ENCODE peak calls at places on chromosomes 1 and 21, in seven cellular contexts. One of them, this sample, is unnamed.

GRCh38 chr1:3053366-3053980 is 15.5 kb upstream of the PRDM16 start:
- DNase-seq in lower lobe of right lung: no peak
- DNase-seq in A549: no peak
- DNase-seq in prostate gland: no peak
- DNase-seq in GM23248: no peak
- DNase-seq in uterus: no peak
- DNase-seq in upper lobe of right lung: no peak
- DNase-seq in this sample: no peak

GRCh38 chr1:25082995-25083394 is 149.3 kb downstream of the SYF2 start:
- DNase-seq in upper lobe of right lung: no peak
- DNase-seq in A549: no peak
- DNase-seq in GM23248: no peak
- DNase-seq in uterus: no peak
- DNase-seq in lower lobe of right lung: no peak
- DNase-seq in prostate gland: no peak
- DNase-seq in this sample: no peak

GRCh38 chr1:101769520-101769919 is 227.2 kb downstream of the OLFM3 start:
- DNase-seq in prostate gland: no peak
- DNase-seq in upper lobe of right lung: no peak
- DNase-seq in lower lobe of right lung: no peak
- DNase-seq in uterus: no peak
- DNase-seq in A549: no peak
- DNase-seq in GM23248: peak; percentile 18
- DNase-seq in this sample: no peak

GRCh38 chr1:87897486-87897885 is 568.8 kb downstream of the LMO4 start:
- DNase-seq in lower lobe of right lung: no peak
- DNase-seq in A549: no peak
- DNase-seq in uterus: no peak
- DNase-seq in upper lobe of right lung: no peak
- DNase-seq in GM23248: no peak
- DNase-seq in prostate gland: no peak
- DNase-seq in this sample: no peak

GRCh38 chr21:34707876-34708325 is 39.1 kb downstream of the CLIC6 start:
- DNase-seq in uterus: no peak
- DNase-seq in A549: no peak
- DNase-seq in upper lobe of right lung: no peak
- DNase-seq in prostate gland: no peak
- DNase-seq in lower lobe of right lung: no peak
- DNase-seq in GM23248: no peak
- DNase-seq in this sample: no peak

GRCh38 chr21:34915364-34915834 is 133.7 kb downstream of the RUNX1 start:
- DNase-seq in GM23248: peak; percentile 73
- DNase-seq in prostate gland: no peak
- DNase-seq in uterus: no peak
- DNase-seq in lower lobe of right lung: no peak
- DNase-seq in upper lobe of right lung: no peak
- DNase-seq in A549: no peak
- DNase-seq in this sample: no peak

GRCh38 chr1:68121536-68121935 is 71.1 kb upstream of the DIRAS3 start:
- DNase-seq in prostate gland: no peak
- DNase-seq in upper lobe of right lung: no peak
- DNase-seq in uterus: no peak
- DNase-seq in GM23248: peak; percentile 86
- DNase-seq in A549: no peak
- DNase-seq in lower lobe of right lung: no peak
- DNase-seq in this sample: peak; percentile 30

GRCh38 chr1:159056069-159056698 is 20.4 kb downstream of the AIM2 start:
- DNase-seq in GM23248: no peak
- DNase-seq in prostate gland: no peak
- DNase-seq in upper lobe of right lung: no peak
- DNase-seq in A549: no peak
- DNase-seq in uterus: no peak
- DNase-seq in lower lobe of right lung: no peak
- DNase-seq in this sample: no peak

GRCh38 chr1:241156231-241156965 is 200.6 kb downstream of the RGS7 start:
- DNase-seq in lower lobe of right lung: no peak
- DNase-seq in GM23248: peak; percentile 8
- DNase-seq in A549: no peak
- DNase-seq in upper lobe of right lung: no peak
- DNase-seq in uterus: no peak
- DNase-seq in prostate gland: no peak
- DNase-seq in this sample: peak; percentile 17

GRCh38 chr1:31977361-31978131 is 36.1 kb upstream of the KHDRBS1 start:
- DNase-seq in prostate gland: no peak
- DNase-seq in lower lobe of right lung: no peak
- DNase-seq in GM23248: peak; percentile 65
- DNase-seq in upper lobe of right lung: no peak
- DNase-seq in uterus: no peak
- DNase-seq in A549: peak; percentile 50
- DNase-seq in this sample: peak; percentile 39

GRCh38 chr1:184212649-184213314 is 161.3 kb downstream of the TSEN15 start:
- DNase-seq in upper lobe of right lung: no peak
- DNase-seq in A549: no peak
- DNase-seq in lower lobe of right lung: no peak
- DNase-seq in uterus: peak; percentile 43
- DNase-seq in GM23248: peak; percentile 89
- DNase-seq in prostate gland: no peak
- DNase-seq in this sample: peak; percentile 72

GRCh38 chr1:51621161-51621560 is 4.3 kb downstream of the OSBPL9 start:
- DNase-seq in lower lobe of right lung: no peak
- DNase-seq in uterus: no peak
- DNase-seq in A549: no peak
- DNase-seq in GM23248: no peak
- DNase-seq in upper lobe of right lung: no peak
- DNase-seq in prostate gland: no peak
- DNase-seq in this sample: no peak

GRCh38 chr1:110612060-110612745 is 6.0 kb upstream of the KCNA2 start:
- DNase-seq in A549: no peak
- DNase-seq in prostate gland: peak; percentile 21
- DNase-seq in lower lobe of right lung: no peak
- DNase-seq in GM23248: no peak
- DNase-seq in uterus: no peak
- DNase-seq in upper lobe of right lung: no peak
- DNase-seq in this sample: no peak

GRCh38 chr1:228399531-228400236 is 7.0 kb downstream of the TRIM11 start:
- DNase-seq in A549: no peak
- DNase-seq in lower lobe of right lung: no peak
- DNase-seq in uterus: no peak
- DNase-seq in prostate gland: no peak
- DNase-seq in upper lobe of right lung: peak; percentile 40
- DNase-seq in GM23248: no peak
- DNase-seq in this sample: no peak

GRCh38 chr1:35058990-35059389 is 20.2 kb upstream of the ZMYM1 start:
- DNase-seq in uterus: no peak
- DNase-seq in prostate gland: no peak
- DNase-seq in GM23248: no peak
- DNase-seq in lower lobe of right lung: no peak
- DNase-seq in upper lobe of right lung: no peak
- DNase-seq in A549: no peak
- DNase-seq in this sample: no peak

GRCh38 chr1:180250883-180251509 is 20.9 kb downstream of the LHX4 start:
- DNase-seq in A549: no peak
- DNase-seq in upper lobe of right lung: peak; percentile 60
- DNase-seq in GM23248: no peak
- DNase-seq in lower lobe of right lung: no peak
- DNase-seq in uterus: no peak
- DNase-seq in prostate gland: no peak
- DNase-seq in this sample: no peak

GRCh38 chr1:58739851-58740466 is 40.1 kb upstream of the MYSM1 start:
- DNase-seq in uterus: no peak
- DNase-seq in A549: peak; percentile 23
- DNase-seq in upper lobe of right lung: no peak
- DNase-seq in lower lobe of right lung: no peak
- DNase-seq in prostate gland: peak; percentile 55
- DNase-seq in GM23248: peak; percentile 86
- DNase-seq in this sample: peak; percentile 41

GRCh38 chr21:38487906-38488639 is 10.2 kb downstream of the ERG start:
- DNase-seq in upper lobe of right lung: no peak
- DNase-seq in uterus: no peak
- DNase-seq in GM23248: no peak
- DNase-seq in prostate gland: no peak
- DNase-seq in A549: no peak
- DNase-seq in lower lobe of right lung: no peak
- DNase-seq in this sample: no peak

GRCh38 chr1:109891930-109892329 is 18.7 kb upstream of the CSF1 start:
- DNase-seq in uterus: no peak
- DNase-seq in prostate gland: no peak
- DNase-seq in lower lobe of right lung: no peak
- DNase-seq in GM23248: no peak
- DNase-seq in upper lobe of right lung: no peak
- DNase-seq in A549: no peak
- DNase-seq in this sample: no peak

GRCh38 chr1:161217831-161218230 is 2.7 kb downstream of the FCER1G start:
- DNase-seq in GM23248: no peak
- DNase-seq in lower lobe of right lung: no peak
- DNase-seq in uterus: no peak
- DNase-seq in prostate gland: no peak
- DNase-seq in A549: no peak
- DNase-seq in upper lobe of right lung: no peak
- DNase-seq in this sample: no peak

GRCh38 chr1:161216945-161217712 is 2.0 kb downstream of the FCER1G start:
- DNase-seq in GM23248: peak; percentile 87
- DNase-seq in lower lobe of right lung: peak; percentile 10
- DNase-seq in prostate gland: no peak
- DNase-seq in upper lobe of right lung: no peak
- DNase-seq in uterus: no peak
- DNase-seq in A549: no peak
- DNase-seq in this sample: no peak

GRCh38 chr1:161220002-161220401 is 3.4 kb downstream of the APOA2 start:
- DNase-seq in upper lobe of right lung: no peak
- DNase-seq in GM23248: no peak
- DNase-seq in prostate gland: no peak
- DNase-seq in uterus: no peak
- DNase-seq in A549: no peak
- DNase-seq in lower lobe of right lung: no peak
- DNase-seq in this sample: no peak

GRCh38 chr1:161218301-161219077 is 3.4 kb downstream of the FCER1G start:
- DNase-seq in upper lobe of right lung: no peak
- DNase-seq in uterus: no peak
- DNase-seq in GM23248: no peak
- DNase-seq in A549: no peak
- DNase-seq in lower lobe of right lung: no peak
- DNase-seq in prostate gland: no peak
- DNase-seq in this sample: no peak

GRCh38 chr1:161219078-161219892 is 4.1 kb downstream of the APOA2 start:
- DNase-seq in uterus: no peak
- DNase-seq in prostate gland: no peak
- DNase-seq in A549: no peak
- DNase-seq in lower lobe of right lung: no peak
- DNase-seq in upper lobe of right lung: no peak
- DNase-seq in GM23248: no peak
- DNase-seq in this sample: no peak
- H3K27ac ChIP-seq in uterus: no peak overlapping the region
- H3K27ac ChIP-seq in prostate gland: no peak overlapping the region
- H3K27ac ChIP-seq in A549: no peak overlapping the region
- H3K27ac ChIP-seq in lower lobe of right lung: no peak overlapping the region
- H3K27ac ChIP-seq in upper lobe of right lung: no peak overlapping the region
- H3K27ac ChIP-seq in GM23248: no peak overlapping the region
- H3K27ac ChIP-seq in this sample: no peak overlapping the region

DNA sequence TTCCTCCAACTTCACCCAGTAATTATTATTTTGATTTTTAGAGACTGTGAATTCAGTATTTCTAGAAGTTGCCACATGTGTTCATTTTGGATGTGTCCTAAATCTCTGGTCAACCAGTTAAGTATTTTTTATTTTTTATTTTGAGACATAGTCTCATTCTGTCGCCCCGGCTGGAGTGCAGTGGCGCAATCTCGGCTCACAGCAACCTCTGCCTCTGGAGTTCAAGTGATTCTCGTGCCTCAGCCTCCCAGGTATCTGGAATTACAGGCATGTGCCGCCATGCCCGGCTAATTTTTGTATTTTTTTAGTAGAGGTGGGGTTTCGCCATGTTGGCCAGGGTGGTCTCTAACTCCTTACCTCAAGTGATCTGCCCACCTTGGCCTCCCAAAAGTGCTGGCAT is 8.0 kb downstream of the MACF1 start:
- DNase-seq in A549: no peak
- DNase-seq in uterus: no peak
- DNase-seq in prostate gland: no peak
- DNase-seq in upper lobe of right lung: no peak
- DNase-seq in lower lobe of right lung: no peak
- DNase-seq in GM23248: no peak
- DNase-seq in this sample: no peak
- H3K4me1 ChIP-seq in A549: peaks cover 49% of the 10 kb centered on the region
- H3K4me1 ChIP-seq in uterus: peaks cover 5% of the 10 kb centered on the region
- H3K4me1 ChIP-seq in prostate gland: no peaks in the 10 kb centered on the region
- H3K4me1 ChIP-seq in upper lobe of right lung: peaks cover 59% of the 10 kb centered on the region
- H3K4me1 ChIP-seq in lower lobe of right lung: peaks cover 67% of the 10 kb centered on the region
- H3K4me1 ChIP-seq in GM23248: peaks cover 38% of the 10 kb centered on the region
- H3K4me1 ChIP-seq in this sample: peaks cover 52% of the 10 kb centered on the region

DNA sequence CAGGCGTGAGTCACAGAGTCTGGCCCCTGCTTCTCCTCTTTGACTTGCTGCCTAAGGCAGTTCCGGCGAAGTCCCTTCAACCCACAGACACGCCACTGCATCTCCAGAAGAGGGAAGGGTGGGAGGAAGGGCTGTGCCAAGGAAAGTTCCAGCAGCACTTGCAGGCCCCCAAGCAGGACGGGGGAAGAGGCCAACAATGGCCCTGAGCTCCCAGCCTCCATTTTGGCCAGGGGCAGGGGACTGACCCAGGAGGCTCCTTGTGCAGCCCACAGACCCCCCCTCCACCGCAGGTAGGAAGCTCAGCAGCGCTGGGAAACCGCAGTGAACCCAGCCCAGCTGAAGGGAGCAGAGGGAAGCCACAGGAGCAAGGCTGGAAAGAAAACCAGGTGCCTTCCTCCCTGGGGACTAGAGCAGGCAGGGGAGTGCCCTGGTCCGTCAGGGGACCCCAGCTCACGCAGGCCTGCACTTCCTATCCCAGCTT is 35.4 kb downstream of the ACOT7 start:
- DNase-seq in GM23248: peak; percentile 40
- DNase-seq in lower lobe of right lung: no peak
- DNase-seq in uterus: no peak
- DNase-seq in A549: no peak
- DNase-seq in prostate gland: no peak
- DNase-seq in upper lobe of right lung: no peak
- DNase-seq in this sample: peak; percentile 86
- H3K27ac ChIP-seq in GM23248: no peak overlapping the region
- H3K27ac ChIP-seq in lower lobe of right lung: peak overlapping the region; percentile 86
- H3K27ac ChIP-seq in uterus: no peak overlapping the region
- H3K27ac ChIP-seq in A549: peak overlapping the region; percentile 82
- H3K27ac ChIP-seq in prostate gland: peak overlapping the region; percentile 69
- H3K27ac ChIP-seq in upper lobe of right lung: peak overlapping the region; percentile 91
- H3K27ac ChIP-seq in this sample: peak overlapping the region; percentile 54

DNA sequence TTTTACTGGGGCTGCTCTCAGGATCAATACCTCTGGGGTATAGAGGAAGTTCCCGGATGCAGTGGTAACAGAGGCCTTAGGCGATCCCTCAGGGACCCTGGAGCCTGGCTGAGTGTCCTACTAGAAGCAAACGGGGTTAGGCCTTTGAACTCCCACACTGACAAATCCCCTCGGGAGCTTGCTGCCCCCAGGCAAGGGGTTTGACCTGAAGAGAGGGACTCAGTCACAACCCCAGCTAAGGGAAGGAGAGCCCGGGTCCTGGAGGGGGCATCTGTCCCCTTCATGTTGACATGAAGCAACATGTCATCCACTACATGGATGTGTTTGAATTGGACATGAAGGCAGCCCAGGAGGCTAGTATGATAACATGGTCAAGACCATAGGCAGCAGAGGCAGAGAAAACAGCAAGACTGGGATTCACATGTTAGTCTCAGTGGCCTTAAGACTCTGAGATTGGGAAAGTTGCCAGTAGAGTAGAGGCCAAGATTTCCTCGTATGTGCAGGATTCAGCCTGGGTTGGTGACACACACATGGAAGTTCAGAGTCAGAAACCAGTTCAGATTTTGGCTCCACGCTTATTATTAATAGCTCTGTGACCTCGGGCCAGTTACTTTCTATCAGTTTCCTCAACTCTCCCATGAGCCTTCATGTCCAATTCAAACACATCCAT is 101.5 kb downstream of the KCNN3 start:
- DNase-seq in uterus: peak; percentile 24
- DNase-seq in A549: no peak
- DNase-seq in lower lobe of right lung: no peak
- DNase-seq in GM23248: no peak
- DNase-seq in prostate gland: no peak
- DNase-seq in upper lobe of right lung: peak; percentile 48
- DNase-seq in this sample: no peak
- H3K4me1 ChIP-seq in uterus: peaks cover 10% of the 10 kb centered on the region
- H3K4me1 ChIP-seq in A549: no peaks in the 10 kb centered on the region
- H3K4me1 ChIP-seq in lower lobe of right lung: no peaks in the 10 kb centered on the region
- H3K4me1 ChIP-seq in GM23248: peaks cover 5% of the 10 kb centered on the region
- H3K4me1 ChIP-seq in prostate gland: no peaks in the 10 kb centered on the region
- H3K4me1 ChIP-seq in upper lobe of right lung: no peaks in the 10 kb centered on the region
- H3K4me1 ChIP-seq in this sample: no peaks in the 10 kb centered on the region

This sample was measured in mammary epithelial cell.